ENCODE peak calls at places on chromosomes 4 and X, in four cellular contexts. X is sigmoid colon, F is heart left ventricle, R is suprapubic skin. B is an unnamed sample.

GRCh38 chrX:153400146-153401132 is 711 bp downstream of the PNMA6E start:
- DNase-seq in R (no peak), F (no peak), X (no peak), B (no peak)

GRCh38 chr4:153488719-153489384 is 22.7 kb downstream of the TMEM131L start:
- DNase-seq in R (no peak), X (no peak), F (peak; percentile 75), B (no peak)

GRCh38 chrX:49919617-49920016 is 2.8 kb upstream of the CLCN5 start:
- DNase-seq in X (peak; percentile 75), R (peak; percentile 64), F (peak; percentile 53), B (no peak)

GRCh38 chrX:135185795-135186443 is 14.7 kb upstream of the CT55 start:
- DNase-seq in F (no peak), R (no peak), X (no peak), B (no peak)

GRCh38 chr4:7862561-7863200 is 77.0 kb downstream of the AFAP1 start:
- DNase-seq in X (peak; percentile 57), R (no peak), F (no peak), B (no peak)

GRCh38 chr4:120007171-120007894 is 59.3 kb downstream of the MAD2L1 start:
- DNase-seq in X (no peak), F (no peak), R (no peak), B (no peak)

GRCh38 chrX:63128509-63128908 is 222.6 kb downstream of the SPIN4 start:
- DNase-seq in F (no peak), X (no peak), R (no peak), B (no peak)

GRCh38 chrX:26442340-26442739 is 226.4 kb downstream of the MAGEB5 start:
- DNase-seq in X (no peak), R (no peak), F (no peak), B (no peak)

GRCh38 chr4:151753056-151753455 is 7.8 kb downstream of the GATB start:
- DNase-seq in F (no peak), R (no peak), X (no peak), B (no peak)

GRCh38 chr4:112127736-112128322 is 17.4 kb upstream of the FAM241A start:
- DNase-seq in R (no peak), F (no peak), X (no peak), B (no peak)

GRCh38 chrX:10549280-10549679 is 71.1 kb downstream of the MID1 start:
- DNase-seq in X (no peak), F (no peak), R (no peak), B (no peak)

GRCh38 chrX:24468245-24468644 is 3.2 kb downstream of the PDK3 start:
- DNase-seq in F (no peak), R (no peak), X (no peak), B (no peak)

GRCh38 chr4:96170198-96170597 is 330.3 kb downstream of the PDHA2 start:
- DNase-seq in X (no peak), F (no peak), R (no peak), B (no peak)

GRCh38 chr4:151304755-151305154 is 20.6 kb downstream of the SH3D19 start:
- DNase-seq in R (no peak), X (no peak), F (no peak), B (no peak)

GRCh38 chr4:142824368-142824767 is 21.7 kb downstream of the INPP4B start:
- DNase-seq in X (no peak), R (no peak), F (no peak), B (no peak)

GRCh38 chrX:117996918-117997480 is 119.6 kb downstream of the KLHL13 start:
- DNase-seq in R (no peak), F (no peak), X (no peak), B (no peak)

GRCh38 chrX:323721-324628 is 5.4 kb upstream of the GTPBP6 start:
- DNase-seq in X (peak; percentile 57), R (peak; percentile 75), F (peak; percentile 38), B (no peak)

GRCh38 chr4:141346144-141346543 is 125.4 kb downstream of the ZNF330 start:
- DNase-seq in R (no peak), F (no peak), X (no peak), B (no peak)

GRCh38 chr4:103075435-103075893 is 1.1 kb downstream of the SLC9B2 start:
- DNase-seq in R (no peak), X (no peak), F (no peak), B (no peak)

GRCh38 chrX:55450259-55450658 is 1.7 kb upstream of the MAGEH1 start:
- DNase-seq in R (no peak), F (no peak), X (no peak), B (no peak)

GRCh38 chrX:55451626-55451989 is 319 bp upstream of the MAGEH1 start:
- DNase-seq in F (no peak), R (no peak), X (no peak), B (no peak)

GRCh38 chrX:55451125-55451524 is 802 bp upstream of the MAGEH1 start:
- DNase-seq in F (no peak), X (no peak), R (no peak), B (no peak)

GRCh38 chrX:55452825-55453124 is 848 bp downstream of the MAGEH1 start:
- DNase-seq in R (no peak), X (no peak), F (no peak), B (no peak)

GRCh38 chrX:55451990-55452824 is at the start of gene MAGEH1:
- DNase-seq in X (peak; percentile 92), F (peak; percentile 88), R (peak; percentile 83), B (peak; percentile 91)
- TF ChIP-seq POLR2A in X (peak; percentile 48), F (no peak), R (no peak), B (no peak)

DNA sequence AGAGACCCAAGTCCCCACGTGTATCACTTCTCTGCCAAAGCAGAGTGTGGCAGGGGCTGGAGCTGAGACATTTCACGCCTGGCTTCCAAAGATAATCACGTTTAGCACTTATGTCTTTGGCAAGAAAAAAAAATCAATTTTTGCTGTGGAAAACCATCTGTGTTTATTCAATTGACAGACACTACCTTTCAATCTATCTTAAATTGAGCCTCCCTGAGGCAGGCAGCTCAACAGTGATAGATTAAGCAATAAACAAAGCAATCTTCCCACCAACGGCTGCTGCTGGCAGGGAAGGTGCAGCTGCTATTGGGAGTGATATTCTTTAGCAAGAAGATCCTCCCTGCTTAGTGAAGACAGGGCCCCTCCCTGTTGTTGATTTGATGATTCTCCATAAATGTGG is 11.7 kb upstream of the MAGEB17 start:
- DNase-seq in X (no peak), R (no peak), F (no peak), B (no peak)
- H3K27ac ChIP-seq in X (no peak overlapping the region), R (no peak overlapping the region), F (no peak overlapping the region), B (no peak overlapping the region)

DNA sequence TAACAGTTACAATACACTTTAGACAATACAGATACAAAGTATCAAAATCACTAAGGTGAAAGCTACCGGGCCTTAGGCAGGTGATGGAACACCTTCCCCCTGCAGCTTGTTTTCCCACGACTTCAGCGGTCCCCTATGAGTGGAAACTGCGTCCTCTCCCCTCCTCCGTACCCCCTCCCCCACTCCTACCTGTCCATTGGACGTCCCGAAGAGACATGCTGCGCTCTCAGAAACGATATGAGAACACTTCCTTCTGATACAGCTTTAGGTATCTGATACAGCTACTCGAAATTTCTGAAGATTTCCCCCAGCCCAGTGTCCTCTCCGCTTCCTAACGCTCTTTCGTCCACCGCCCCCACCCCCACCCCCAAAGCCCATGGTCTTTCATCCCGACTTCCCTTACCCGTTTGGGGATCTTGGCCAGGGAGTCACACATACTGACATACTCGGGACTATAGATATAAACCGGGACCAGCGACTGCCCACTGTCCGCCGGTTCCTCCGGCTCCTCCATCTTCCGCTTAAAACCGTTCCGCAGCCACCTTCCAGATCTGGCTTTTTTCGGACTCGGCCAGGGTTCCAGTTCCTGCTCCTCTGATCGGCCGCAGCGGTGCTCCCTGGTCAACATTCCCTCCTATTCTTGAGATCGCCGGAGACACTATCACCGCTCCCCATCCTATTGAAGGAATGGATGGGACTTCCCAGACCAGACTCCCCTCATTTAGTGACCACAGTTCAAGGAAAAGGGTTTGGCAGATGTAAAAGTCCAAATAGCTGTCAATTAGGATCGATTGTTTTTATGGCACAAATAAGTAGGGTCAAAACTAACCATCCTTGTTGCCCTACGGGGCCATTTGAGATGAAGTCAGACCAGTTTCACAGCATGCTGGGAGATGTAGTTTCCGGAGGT is at the start of gene HDAC8:
- DNase-seq in X (peak; percentile 74), F (peak; percentile 69), R (peak; percentile 71), B (no peak)
- TF ChIP-seq POLR2A in X (no peak), F (no peak), R (no peak), B (no peak)

GRCh38 chr4:57091657-57092162 is 18.5 kb downstream of the IGFBP7 start:
- DNase-seq in R (no peak), F (no peak), X (no peak), B (no peak)
- H3K27ac ChIP-seq in R (no peak overlapping the region), F (peak overlapping the region; percentile 59), X (peak overlapping the region; percentile 0), B (no peak overlapping the region)

GRCh38 chr4:82798168-82799005 is at the start of gene SCD5:
- DNase-seq in F (peak; percentile 77), X (peak; percentile 91), R (peak; percentile 72), B (no peak)
- TF ChIP-seq POLR2A in F (no peak), X (no peak), R (no peak), B (no peak)